ENCODE peak calls at places on chromosomes 1 and 21, in six cellular contexts. O is hepatocyte, J is AG08395, V is retina, N is ELR, F is stromal cell of bone marrow. B is an unnamed sample.

GRCh38 chr1:30788580-30789387 is 31.2 kb upstream of the LAPTM5 start:
- DNase-seq in N (no peak), O (peak; percentile 57), J (no peak), F (no peak), V (no peak), B (no peak)

GRCh38 chr1:179230721-179231120 is 1.2 kb upstream of the ABL2 start:
- DNase-seq in N (no peak), F (no peak), J (no peak), O (no peak), V (no peak), B (no peak)

GRCh38 chr1:201739492-201740085 is 89.4 kb upstream of the IPO9 start:
- DNase-seq in N (no peak), V (peak; percentile 86), O (peak; percentile 86), J (no peak), F (no peak), B (peak; percentile 74)

GRCh38 chr1:37288900-37289299 is 185.5 kb upstream of the ZC3H12A start:
- DNase-seq in O (no peak), V (no peak), J (no peak), F (no peak), N (no peak), B (peak; percentile 95)

GRCh38 chr1:76269175-76269574 is 194.6 kb downstream of the ST6GALNAC3 start:
- DNase-seq in O (peak; percentile 44), N (peak; percentile 23), F (peak; percentile 33), J (peak; percentile 79), V (no peak), B (peak; percentile 75)

GRCh38 chr1:198316681-198317080 is 159.9 kb downstream of the NEK7 start:
- DNase-seq in F (no peak), N (no peak), O (no peak), J (no peak), V (no peak), B (no peak)

GRCh38 chr1:9680828-9681227 is 29.3 kb downstream of the PIK3CD start:
- DNase-seq in J (no peak), N (no peak), F (no peak), V (no peak), O (no peak), B (no peak)

GRCh38 chr1:30908886-30909777 is 574 bp upstream of the SDC3 start:
- DNase-seq in O (no peak), V (peak; percentile 69), J (no peak), F (no peak), N (no peak), B (peak; percentile 62)

GRCh38 chr21:26840912-26841311 is 4.3 kb downstream of the ADAMTS1 start:
- DNase-seq in F (no peak), V (no peak), O (peak; percentile 65), J (peak; percentile 61), N (peak; percentile 75), B (no peak)

GRCh38 chr1:88867743-88868521 is 23.4 kb downstream of the GTF2B start:
- DNase-seq in O (no peak), J (peak; percentile 68), F (peak; percentile 73), N (peak; percentile 29), V (no peak), B (no peak)

GRCh38 chr1:87180682-87181081 is 148.0 kb upstream of the LMO4 start:
- DNase-seq in F (no peak), O (no peak), V (no peak), N (no peak), J (no peak), B (no peak)

GRCh38 chr1:151855997-151856396 is 2.5 kb upstream of the THEM5 start:
- DNase-seq in O (no peak), F (no peak), N (no peak), J (no peak), V (no peak), B (no peak)

GRCh38 chr1:44406761-44407429 is 1.8 kb downstream of the RNF220 start:
- DNase-seq in O (peak; percentile 15), V (peak; percentile 69), N (peak; percentile 10), J (no peak), F (no peak), B (no peak)

GRCh38 chr1:20223659-20224058 is 37.3 kb upstream of the PLA2G2C start:
- DNase-seq in O (no peak), J (no peak), F (no peak), V (no peak), N (no peak), B (no peak)

GRCh38 chr1:110203021-110203661 is 7.0 kb upstream of the KCNC4 start:
- DNase-seq in O (peak; percentile 77), V (peak; percentile 86), J (peak; percentile 79), N (peak; percentile 75), F (peak; percentile 48), B (peak; percentile 89)

B was measured in Karpas-422.